ENCODE peak calls at places on chromosomes 11 and 22, in eight cellular contexts. One of them, this sample, is unnamed.

GRCh38 chr11:134754196-134754822 is 342.3 kb upstream of the B3GAT1 start:
- DNase-seq in AG09309: no peak
- DNase-seq in neural progenitor cell: no peak
- DNase-seq in glutamatergic neuron: no peak
- DNase-seq in Peyer's patch: no peak
- DNase-seq in progenitor cell of endocrine pancreas: no peak
- DNase-seq in psoas muscle: no peak
- DNase-seq in endothelial cell: no peak
- DNase-seq in this sample: no peak

GRCh38 chr11:39461065-39461464 is 1998.4 kb downstream of the LRRC4C start:
- DNase-seq in AG09309: no peak
- DNase-seq in neural progenitor cell: no peak
- DNase-seq in glutamatergic neuron: no peak
- DNase-seq in Peyer's patch: no peak
- DNase-seq in progenitor cell of endocrine pancreas: no peak
- DNase-seq in psoas muscle: no peak
- DNase-seq in endothelial cell: no peak
- DNase-seq in this sample: no peak

GRCh38 chr22:43883719-43884415 is 7.9 kb downstream of the PNPLA5 start:
- DNase-seq in AG09309: no peak
- DNase-seq in neural progenitor cell: no peak
- DNase-seq in glutamatergic neuron: no peak
- DNase-seq in Peyer's patch: no peak
- DNase-seq in progenitor cell of endocrine pancreas: no peak
- DNase-seq in psoas muscle: no peak
- DNase-seq in endothelial cell: no peak
- DNase-seq in this sample: no peak

GRCh38 chr22:17924735-17925727 is 99.3 kb downstream of the MICAL3 start:
- DNase-seq in AG09309: no peak
- DNase-seq in neural progenitor cell: no peak
- DNase-seq in glutamatergic neuron: no peak
- DNase-seq in Peyer's patch: no peak
- DNase-seq in progenitor cell of endocrine pancreas: no peak
- DNase-seq in psoas muscle: no peak
- DNase-seq in endothelial cell: no peak
- DNase-seq in this sample: no peak

GRCh38 chr11:134939905-134940304 is 527.9 kb upstream of the B3GAT1 start:
- DNase-seq in AG09309: no peak
- DNase-seq in neural progenitor cell: peak
- DNase-seq in glutamatergic neuron: peak
- DNase-seq in Peyer's patch: no peak
- DNase-seq in progenitor cell of endocrine pancreas: peak
- DNase-seq in psoas muscle: no peak
- DNase-seq in endothelial cell: peak
- DNase-seq in this sample: peak

GRCh38 chr11:133291672-133292265 is 240.5 kb downstream of the OPCML start:
- DNase-seq in AG09309: no peak
- DNase-seq in neural progenitor cell: no peak
- DNase-seq in glutamatergic neuron: no peak
- DNase-seq in Peyer's patch: no peak
- DNase-seq in progenitor cell of endocrine pancreas: no peak
- DNase-seq in psoas muscle: no peak
- DNase-seq in endothelial cell: no peak
- DNase-seq in this sample: no peak

GRCh38 chr11:89119426-89119825 is 53.6 kb upstream of the GRM5 start:
- DNase-seq in AG09309: no peak
- DNase-seq in neural progenitor cell: peak
- DNase-seq in glutamatergic neuron: no peak
- DNase-seq in Peyer's patch: no peak
- DNase-seq in progenitor cell of endocrine pancreas: no peak
- DNase-seq in psoas muscle: no peak
- DNase-seq in endothelial cell: no peak
- DNase-seq in this sample: no peak

GRCh38 chr22:50711446-50712340 is 26.3 kb upstream of the ACR start:
- DNase-seq in AG09309: no peak
- DNase-seq in neural progenitor cell: no peak
- DNase-seq in glutamatergic neuron: peak
- DNase-seq in Peyer's patch: no peak
- DNase-seq in progenitor cell of endocrine pancreas: no peak
- DNase-seq in psoas muscle: no peak
- DNase-seq in endothelial cell: no peak
- DNase-seq in this sample: no peak

GRCh38 chr11:118251858-118252652 is at the start of gene MPZL3:
- DNase-seq in AG09309: no peak
- DNase-seq in neural progenitor cell: peak
- DNase-seq in glutamatergic neuron: peak
- DNase-seq in Peyer's patch: peak
- DNase-seq in progenitor cell of endocrine pancreas: peak
- DNase-seq in psoas muscle: peak
- DNase-seq in endothelial cell: peak
- DNase-seq in this sample: peak

GRCh38 chr22:18056161-18056666 is 21.6 kb upstream of the PEX26 start:
- DNase-seq in AG09309: peak
- DNase-seq in neural progenitor cell: no peak
- DNase-seq in glutamatergic neuron: no peak
- DNase-seq in Peyer's patch: peak
- DNase-seq in progenitor cell of endocrine pancreas: no peak
- DNase-seq in psoas muscle: peak
- DNase-seq in endothelial cell: no peak
- DNase-seq in this sample: no peak

GRCh38 chr11:111477898-111478297 is 34.3 kb downstream of the BTG4 start:
- DNase-seq in AG09309: no peak
- DNase-seq in neural progenitor cell: no peak
- DNase-seq in glutamatergic neuron: no peak
- DNase-seq in Peyer's patch: no peak
- DNase-seq in progenitor cell of endocrine pancreas: no peak
- DNase-seq in psoas muscle: no peak
- DNase-seq in endothelial cell: no peak
- DNase-seq in this sample: no peak

GRCh38 chr11:111479666-111480065 is 32.5 kb downstream of the BTG4 start:
- DNase-seq in AG09309: no peak
- DNase-seq in neural progenitor cell: no peak
- DNase-seq in glutamatergic neuron: no peak
- DNase-seq in Peyer's patch: no peak
- DNase-seq in progenitor cell of endocrine pancreas: no peak
- DNase-seq in psoas muscle: no peak
- DNase-seq in endothelial cell: no peak
- DNase-seq in this sample: no peak

GRCh38 chr11:111474432-111474831 is 37.8 kb downstream of the BTG4 start:
- DNase-seq in AG09309: no peak
- DNase-seq in neural progenitor cell: no peak
- DNase-seq in glutamatergic neuron: no peak
- DNase-seq in Peyer's patch: no peak
- DNase-seq in progenitor cell of endocrine pancreas: no peak
- DNase-seq in psoas muscle: no peak
- DNase-seq in endothelial cell: no peak
- DNase-seq in this sample: no peak

GRCh38 chr11:111476366-111476765 is 35.8 kb downstream of the BTG4 start:
- DNase-seq in AG09309: no peak
- DNase-seq in neural progenitor cell: no peak
- DNase-seq in glutamatergic neuron: no peak
- DNase-seq in Peyer's patch: no peak
- DNase-seq in progenitor cell of endocrine pancreas: no peak
- DNase-seq in psoas muscle: no peak
- DNase-seq in endothelial cell: no peak
- DNase-seq in this sample: no peak

DNA sequence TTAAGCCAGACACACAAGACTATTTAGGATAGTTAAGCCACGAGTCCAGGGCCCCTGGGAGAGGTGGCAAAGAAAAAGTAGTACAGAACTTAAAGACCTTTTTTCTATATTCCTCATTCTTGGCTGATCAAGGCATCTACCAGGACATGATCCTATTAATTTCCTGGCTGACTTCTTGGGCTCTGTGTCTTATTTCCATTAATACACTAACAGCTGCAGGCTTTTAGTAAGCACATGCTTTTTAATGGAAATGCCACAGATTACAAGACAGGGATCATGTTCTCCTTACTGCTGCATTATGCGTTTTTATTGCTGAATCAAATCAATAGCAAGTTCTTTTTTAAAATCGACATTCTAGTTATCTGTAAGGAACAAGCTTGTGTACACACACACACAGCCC is 35.2 kb downstream of the BTG4 start:
- DNase-seq in AG09309: no peak
- DNase-seq in neural progenitor cell: no peak
- DNase-seq in glutamatergic neuron: no peak
- DNase-seq in Peyer's patch: no peak
- DNase-seq in progenitor cell of endocrine pancreas: no peak
- DNase-seq in psoas muscle: no peak
- DNase-seq in endothelial cell: no peak
- DNase-seq in this sample: no peak
- TF ChIP-seq CTCF in AG09309: no peak
- TF ChIP-seq CTCF in neural progenitor cell: no peak
- TF ChIP-seq CTCF in glutamatergic neuron: no peak
- TF ChIP-seq CTCF in Peyer's patch: no peak
- TF ChIP-seq CTCF in progenitor cell of endocrine pancreas: no peak
- TF ChIP-seq CTCF in psoas muscle: no peak
- TF ChIP-seq CTCF in endothelial cell: no peak
- TF ChIP-seq CTCF in this sample: no peak

GRCh38 chr11:97964332-97965004 is 1056.3 kb upstream of the CNTN5 start:
- DNase-seq in AG09309: no peak
- DNase-seq in neural progenitor cell: no peak
- DNase-seq in glutamatergic neuron: no peak
- DNase-seq in Peyer's patch: no peak
- DNase-seq in progenitor cell of endocrine pancreas: no peak
- DNase-seq in psoas muscle: no peak
- DNase-seq in endothelial cell: no peak
- DNase-seq in this sample: no peak
- TF ChIP-seq CTCF in AG09309: no peak
- TF ChIP-seq CTCF in neural progenitor cell: no peak
- TF ChIP-seq CTCF in glutamatergic neuron: no peak
- TF ChIP-seq CTCF in Peyer's patch: no peak
- TF ChIP-seq CTCF in progenitor cell of endocrine pancreas: no peak
- TF ChIP-seq CTCF in psoas muscle: no peak
- TF ChIP-seq CTCF in endothelial cell: no peak
- TF ChIP-seq CTCF in this sample: no peak

GRCh38 chr11:58576792-58577440 is 1.3 kb upstream of the LPXN start:
- DNase-seq in AG09309: no peak
- DNase-seq in neural progenitor cell: no peak
- DNase-seq in glutamatergic neuron: no peak
- DNase-seq in Peyer's patch: no peak
- DNase-seq in progenitor cell of endocrine pancreas: no peak
- DNase-seq in psoas muscle: no peak
- DNase-seq in endothelial cell: no peak
- DNase-seq in this sample: no peak
- TF ChIP-seq CTCF in AG09309: peak
- TF ChIP-seq CTCF in neural progenitor cell: peak
- TF ChIP-seq CTCF in glutamatergic neuron: no peak
- TF ChIP-seq CTCF in Peyer's patch: no peak
- TF ChIP-seq CTCF in progenitor cell of endocrine pancreas: peak
- TF ChIP-seq CTCF in psoas muscle: peak
- TF ChIP-seq CTCF in endothelial cell: no peak
- TF ChIP-seq CTCF in this sample: peak

GRCh38 chr11:46247664-46248063 is 29.8 kb upstream of the CREB3L1 start:
- DNase-seq in AG09309: no peak
- DNase-seq in neural progenitor cell: peak
- DNase-seq in glutamatergic neuron: no peak
- DNase-seq in Peyer's patch: no peak
- DNase-seq in progenitor cell of endocrine pancreas: no peak
- DNase-seq in psoas muscle: no peak
- DNase-seq in endothelial cell: peak
- DNase-seq in this sample: no peak
- TF ChIP-seq CTCF in AG09309: no peak
- TF ChIP-seq CTCF in neural progenitor cell: peak
- TF ChIP-seq CTCF in glutamatergic neuron: no peak
- TF ChIP-seq CTCF in Peyer's patch: no peak
- TF ChIP-seq CTCF in progenitor cell of endocrine pancreas: peak
- TF ChIP-seq CTCF in psoas muscle: no peak
- TF ChIP-seq CTCF in endothelial cell: peak
- TF ChIP-seq CTCF in this sample: peak

DNA sequence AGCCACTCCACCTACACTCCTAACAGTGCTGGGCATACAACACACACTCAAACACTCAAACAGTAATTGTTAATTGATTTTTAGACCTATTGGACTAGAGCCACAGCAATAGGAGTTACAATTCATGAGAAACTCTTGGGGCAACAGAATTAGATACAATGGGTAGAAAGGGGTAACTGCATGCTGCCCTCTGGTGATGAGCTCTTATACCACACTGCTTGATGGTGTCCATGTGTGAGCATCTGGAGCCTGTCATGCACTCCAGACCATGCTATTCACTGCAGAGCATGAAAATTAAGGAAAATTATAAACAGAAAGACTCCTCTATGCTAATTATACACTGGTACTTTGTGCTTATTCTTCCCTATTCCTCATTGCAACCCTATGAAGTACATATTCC is 975.5 kb upstream of the CCDC90B start:
- DNase-seq in AG09309: no peak
- DNase-seq in neural progenitor cell: peak
- DNase-seq in glutamatergic neuron: no peak
- DNase-seq in Peyer's patch: no peak
- DNase-seq in progenitor cell of endocrine pancreas: no peak
- DNase-seq in psoas muscle: no peak
- DNase-seq in endothelial cell: peak
- DNase-seq in this sample: no peak
- TF ChIP-seq CTCF in AG09309: no peak
- TF ChIP-seq CTCF in neural progenitor cell: peak
- TF ChIP-seq CTCF in glutamatergic neuron: no peak
- TF ChIP-seq CTCF in Peyer's patch: no peak
- TF ChIP-seq CTCF in progenitor cell of endocrine pancreas: peak
- TF ChIP-seq CTCF in psoas muscle: no peak
- TF ChIP-seq CTCF in endothelial cell: peak
- TF ChIP-seq CTCF in this sample: peak